ENCODE peak calls at places on chromosomes 4 and X, in seven cellular contexts. G is AG09309; F is OCI-LY7; P is stomach; I is ascending aorta; U is A549; M is CD8-positive, alpha-beta T cell. T is an unnamed sample.

GRCh38 chr4:65665951-65666523 is 4.3 kb downstream of the EPHA5 start:
- DNase-seq in M (no peak), U (no peak), P (no peak), I (no peak), G (no peak), F (no peak), T (no peak)

GRCh38 chr4:88964450-88964849 is 92.5 kb downstream of the FAM13A start:
- DNase-seq in I (no peak), F (no peak), U (peak), M (no peak), P (no peak), G (no peak), T (no peak)

GRCh38 chr4:153612878-153613277 is 71.2 kb upstream of the TLR2 start:
- DNase-seq in P (no peak), U (no peak), I (no peak), M (no peak), F (no peak), G (no peak), T (no peak)

GRCh38 chr4:162408309-162408708 is 244.5 kb upstream of the FSTL5 start:
- DNase-seq in I (no peak), P (peak), G (no peak), F (no peak), U (no peak), M (no peak), T (no peak)

GRCh38 chrX:111348363-111348927 is 63.5 kb downstream of the DCX start:
- DNase-seq in F (no peak), U (no peak), P (no peak), G (no peak), M (no peak), I (no peak), T (no peak)

GRCh38 chr4:26410385-26411293 is 79.6 kb downstream of the CCKAR start:
- DNase-seq in M (no peak), F (peak), I (no peak), P (no peak), U (peak), G (peak), T (peak)

GRCh38 chrX:48677456-48678030 is 6.1 kb upstream of the WAS start:
- DNase-seq in I (no peak), P (no peak), M (no peak), U (no peak), G (no peak), F (no peak), T (no peak)

GRCh38 chr4:184167576-184167975 is 50.1 kb downstream of the ENPP6 start:
- DNase-seq in P (no peak), F (peak), M (no peak), G (no peak), U (no peak), I (no peak), T (peak)

GRCh38 chr4:165627548-165627947 is 245.5 kb upstream of the TLL1 start:
- DNase-seq in I (no peak), M (no peak), F (no peak), U (no peak), G (no peak), P (no peak), T (peak)

GRCh38 chrX:74523224-74523623 is 91.2 kb downstream of the RLIM start:
- DNase-seq in G (no peak), F (no peak), P (no peak), I (no peak), U (no peak), M (no peak), T (no peak)

GRCh38 chr4:176123710-176124407 is 58.2 kb downstream of the WDR17 start:
- DNase-seq in U (no peak), I (no peak), F (peak), M (no peak), G (no peak), P (peak), T (peak)

GRCh38 chrX:41176263-41176662 is 91.0 kb downstream of the USP9X start:
- DNase-seq in M (no peak), I (no peak), G (no peak), P (no peak), U (no peak), F (no peak), T (no peak)

GRCh38 chr4:138686078-138686477 is 329.5 kb upstream of the NOCT start:
- DNase-seq in F (no peak), P (no peak), G (no peak), U (no peak), I (no peak), M (no peak), T (no peak)

GRCh38 chr4:91746551-91746950 is 557.2 kb upstream of the GRID2 start:
- DNase-seq in I (no peak), G (no peak), F (no peak), U (no peak), M (no peak), P (no peak), T (no peak)

GRCh38 chr4:173243917-173244658 is 75.5 kb downstream of the GALNT7 start:
- DNase-seq in F (no peak), G (no peak), I (no peak), U (no peak), M (no peak), P (no peak), T (peak)

DNA sequence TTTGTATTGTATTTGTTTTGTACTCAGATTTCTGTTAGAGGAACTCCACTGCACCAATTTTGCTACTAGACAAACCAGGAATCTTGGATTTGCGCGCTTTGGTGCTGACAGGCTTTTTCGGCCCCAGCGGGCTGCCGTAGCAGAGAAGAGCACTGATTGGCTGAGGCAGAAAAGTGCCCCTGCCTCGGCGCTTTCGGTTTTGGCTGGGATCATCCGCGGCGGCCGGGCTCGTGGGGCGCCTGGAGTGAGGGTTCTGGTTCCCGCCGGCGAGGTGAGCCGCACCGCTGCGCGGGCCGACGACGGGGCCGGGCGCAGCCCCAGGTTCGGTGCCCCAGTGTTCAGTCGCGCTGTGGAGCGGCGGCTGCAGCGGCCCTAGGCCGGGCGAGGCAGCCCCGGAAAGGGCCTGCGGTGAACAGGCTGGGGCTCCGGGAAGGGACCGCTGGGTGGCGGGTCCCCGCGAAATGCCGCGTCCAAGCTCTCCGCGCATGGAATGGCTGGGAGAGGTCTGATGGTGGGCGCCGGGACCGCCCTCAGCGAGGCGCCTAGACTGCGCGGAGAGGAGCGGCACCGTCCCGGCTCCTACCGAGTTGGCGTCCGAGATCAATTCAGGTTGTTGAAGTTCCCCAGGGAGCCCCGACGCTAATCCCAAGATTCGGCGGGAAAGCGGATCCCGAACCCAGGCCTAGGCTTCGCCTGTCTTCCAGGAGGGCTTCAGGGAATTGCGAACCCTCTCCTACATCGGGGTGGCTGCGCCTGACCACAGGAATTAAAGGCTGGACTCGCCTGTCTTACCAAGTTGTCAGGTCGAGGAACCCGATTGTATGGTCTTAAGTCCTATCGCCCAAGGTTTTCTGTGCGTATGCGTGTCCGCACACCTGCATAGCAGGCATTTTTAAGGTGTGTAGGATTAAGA is at the start of gene LSM6:
- DNase-seq in M (peak), P (peak), G (peak), U (peak), F (peak), I (peak), T (peak)
- TF ChIP-seq CTCF in M (no peak), P (no peak), G (peak), U (no peak), F (peak), I (no peak), T (no peak)

GRCh38 chrX:39821709-39822095 is 276.1 kb downstream of the BCOR start:
- DNase-seq in M (no peak), U (no peak), I (no peak), F (no peak), P (no peak), G (no peak), T (no peak)
- H3K4me3 ChIP-seq in M (no peak), U (peak), I (peak), F (no peak), P (peak), G (peak), T (no peak)

GRCh38 chr4:73693816-73694215 is 46.6 kb upstream of the CXCL8 start:
- DNase-seq in G (no peak), I (no peak), P (no peak), M (no peak), F (no peak), U (no peak), T (no peak)

GRCh38 chr4:73701116-73701515 is 39.3 kb upstream of the CXCL8 start:
- DNase-seq in I (no peak), M (no peak), P (no peak), G (no peak), F (no peak), U (no peak), T (no peak)

GRCh38 chr4:73702796-73703287 is 37.5 kb upstream of the CXCL8 start:
- DNase-seq in F (no peak), M (no peak), P (no peak), U (no peak), I (no peak), G (no peak), T (no peak)

GRCh38 chr4:73703320-73703719 is 37.0 kb upstream of the CXCL8 start:
- DNase-seq in M (no peak), I (no peak), U (no peak), P (no peak), F (no peak), G (no peak), T (no peak)

DNA sequence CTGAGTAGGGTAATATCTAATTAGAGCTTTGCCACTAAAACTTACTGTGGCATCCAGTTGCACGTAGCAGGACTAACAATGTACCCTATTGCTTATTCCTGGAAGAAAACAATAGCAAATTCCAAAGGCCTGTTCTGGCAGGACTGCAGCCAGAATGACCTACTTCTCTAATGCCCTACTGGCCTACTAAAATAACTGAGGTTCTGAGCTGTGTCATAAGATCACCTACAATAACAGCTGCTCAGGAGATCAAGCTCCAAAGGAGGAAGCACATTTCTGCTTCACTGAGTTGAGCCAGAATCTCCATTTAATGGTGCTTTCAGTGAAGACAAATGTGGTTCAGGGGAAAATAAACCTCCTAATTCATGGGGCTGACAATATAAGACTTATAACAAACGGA is 42.2 kb upstream of the CXCL8 start:
- DNase-seq in P (no peak), G (no peak), U (no peak), I (no peak), F (no peak), M (no peak), T (no peak)
- TF ChIP-seq CTCF in P (no peak), G (no peak), U (no peak), I (no peak), F (no peak), M (no peak), T (no peak)

GRCh38 chrX:78366576-78366975 is 39.2 kb upstream of the CYSLTR1 start:
- DNase-seq in U (no peak), M (no peak), P (no peak), I (no peak), F (no peak), G (no peak), T (no peak)
- H3K4me3 ChIP-seq in U (no peak), M (no peak), P (no peak), I (no peak), F (no peak), G (no peak), T (no peak)

GRCh38 chrX:85544609-85545008 is 165.1 kb upstream of the POF1B start:
- DNase-seq in P (no peak), I (no peak), U (no peak), F (no peak), G (no peak), M (no peak), T (no peak)
- TF ChIP-seq CTCF in P (peak), I (peak), U (peak), F (peak), G (peak), M (peak), T (no peak)

DNA sequence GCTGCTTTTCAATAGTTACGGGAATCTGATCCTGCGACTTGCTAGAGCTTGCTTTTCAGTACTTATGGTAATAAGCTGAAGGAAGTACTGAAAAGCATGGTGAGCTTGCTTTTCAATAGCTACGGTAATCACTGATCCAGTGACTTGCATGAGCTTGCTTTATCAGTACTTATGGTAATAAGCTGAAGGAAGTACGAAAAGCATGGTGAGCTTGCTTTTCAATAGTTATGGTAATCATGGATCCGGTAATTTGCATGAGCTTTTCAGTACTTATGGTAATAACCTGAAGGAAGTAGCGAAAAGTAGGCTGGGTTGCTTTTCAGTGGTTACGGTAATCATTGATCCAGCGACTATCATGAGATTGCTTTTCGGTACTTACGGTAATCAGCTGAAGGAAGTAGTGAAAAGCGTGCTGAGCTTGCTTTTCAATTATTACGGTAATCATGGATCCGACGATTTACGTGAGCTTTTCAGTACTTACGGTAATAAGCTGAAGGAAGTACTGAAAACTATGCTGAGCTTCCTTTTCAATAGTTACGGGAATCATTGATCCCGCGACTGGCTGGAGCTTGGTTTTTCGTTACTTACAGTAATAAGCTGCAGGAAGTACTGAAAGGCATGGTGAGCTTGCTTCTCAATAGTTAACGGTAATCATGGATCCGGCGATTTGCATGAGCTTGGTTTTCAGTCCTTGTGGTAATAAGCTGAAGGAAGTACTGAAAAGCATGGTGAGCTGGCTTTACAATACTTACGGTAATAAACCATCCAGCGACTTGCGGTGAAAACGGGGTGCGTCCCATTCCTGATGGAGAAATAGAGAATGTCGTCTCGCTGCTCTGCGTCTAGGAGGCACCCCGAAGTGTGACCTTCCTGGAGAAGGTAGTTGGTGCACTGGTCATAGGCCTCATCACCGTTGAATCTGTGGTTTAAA is 6.5 kb downstream of the CRLF2 start:
- DNase-seq in U (peak), M (peak), P (no peak), F (peak), I (peak), G (peak), T (peak)
- H3K4me3 ChIP-seq in U (peak), M (peak), P (peak), F (peak), I (peak), G (no peak), T (peak)